ENCODE peak calls at places on chromosomes 5 and 9, in nine cellular contexts. A is choroid plexus epithelial cell, N is IMR-90, X is GM23248, K is EH, J is cardiac fibroblast, C is T47D, O is MG63, Y is GM13977. W is an unnamed sample.

GRCh38 chr5:178818094-178818493 is 41.7 kb upstream of the ZNF354B start:
- DNase-seq in A (no peak), N (no peak), X (no peak), K (no peak), J (no peak), C (no peak), O (no peak), Y (no peak), W (no peak)

GRCh38 chr5:180644825-180645608 is 4.4 kb downstream of the FLT4 start:
- DNase-seq in A (no peak), N (no peak), X (no peak), K (no peak), J (no peak), C (no peak), O (no peak), Y (peak), W (no peak)

GRCh38 chr5:144328505-144328904 is 157.8 kb downstream of the KCTD16 start:
- DNase-seq in A (no peak), N (no peak), X (no peak), K (no peak), J (no peak), C (no peak), O (no peak), Y (no peak), W (no peak)

GRCh38 chr9:109064963-109065701 is 51.8 kb upstream of the CTNNAL1 start:
- DNase-seq in A (peak), N (peak), X (peak), K (peak), J (peak), C (no peak), O (no peak), Y (no peak), W (no peak)

GRCh38 chr9:33294670-33295432 is 4.5 kb downstream of the NFX1 start:
- DNase-seq in A (no peak), N (no peak), X (no peak), K (no peak), J (no peak), C (no peak), O (no peak), Y (no peak), W (no peak)

GRCh38 chr5:116754556-116754955 is 179.9 kb upstream of the SEMA6A start:
- DNase-seq in A (no peak), N (no peak), X (no peak), K (no peak), J (no peak), C (no peak), O (no peak), Y (no peak), W (no peak)

GRCh38 chr9:132733133-132733815 is 63.0 kb downstream of the GTF3C4 start:
- DNase-seq in A (no peak), N (no peak), X (peak), K (peak), J (no peak), C (no peak), O (no peak), Y (no peak), W (no peak)

GRCh38 chr9:97983524-97984187 is 515 bp downstream of the ANP32B start:
- DNase-seq in A (peak), N (peak), X (peak), K (peak), J (peak), C (peak), O (peak), Y (peak), W (no peak)

GRCh38 chr9:83981126-83981871 is 694 bp downstream of the RMI1 start:
- DNase-seq in A (peak), N (peak), X (peak), K (peak), J (peak), C (peak), O (peak), Y (peak), W (peak)

GRCh38 chr9:10045598-10045997 is 567.2 kb downstream of the PTPRD start:
- DNase-seq in A (peak), N (peak), X (peak), K (no peak), J (peak), C (no peak), O (no peak), Y (no peak), W (peak)

GRCh38 chr5:138603521-138603920 is 28.3 kb upstream of the HSPA9 start:
- DNase-seq in A (peak), N (peak), X (no peak), K (peak), J (peak), C (no peak), O (no peak), Y (peak), W (no peak)

GRCh38 chr5:101390317-101390908 is 487.3 kb upstream of the ST8SIA4 start:
- DNase-seq in A (peak), N (peak), X (peak), K (peak), J (peak), C (peak), O (no peak), Y (no peak), W (peak)

GRCh38 chr5:74382864-74383618 is 257.5 kb downstream of the ENC1 start:
- DNase-seq in A (peak), N (peak), X (peak), K (peak), J (peak), C (no peak), O (no peak), Y (no peak), W (peak)

GRCh38 chr5:33441241-33441844 is 578 bp downstream of the TARS1 start:
- DNase-seq in A (no peak), N (peak), X (peak), K (peak), J (peak), C (no peak), O (peak), Y (peak), W (peak)

GRCh38 chr9:4228606-4229005 is 71.3 kb downstream of the GLIS3 start:
- DNase-seq in A (peak), N (peak), X (peak), K (peak), J (peak), C (peak), O (no peak), Y (no peak), W (peak)

GRCh38 chr5:175880797-175881312 is 9.5 kb downstream of the CPLX2 start:
- DNase-seq in A (no peak), N (no peak), X (no peak), K (no peak), J (no peak), C (no peak), O (no peak), Y (no peak), W (no peak)

GRCh38 chr5:16578474-16578883 is 38.3 kb downstream of the RETREG1 start:
- DNase-seq in A (no peak), N (no peak), X (no peak), K (no peak), J (no peak), C (no peak), O (no peak), Y (no peak), W (peak)

GRCh38 chr9:32939576-32939975 is 61.9 kb downstream of the APTX start:
- DNase-seq in A (no peak), N (no peak), X (no peak), K (no peak), J (no peak), C (no peak), O (no peak), Y (no peak), W (no peak)

GRCh38 chr5:180090098-180090768 is 18.7 kb upstream of the RNF130 start:
- DNase-seq in A (peak), N (peak), X (peak), K (peak), J (peak), C (no peak), O (peak), Y (peak), W (peak)

GRCh38 chr9:119078015-119078414 is 291.2 kb downstream of the BRINP1 start:
- DNase-seq in A (no peak), N (no peak), X (no peak), K (no peak), J (no peak), C (no peak), O (no peak), Y (no peak), W (no peak)

GRCh38 chr9:5671711-5672353 is 42.9 kb downstream of the RIC1 start:
- DNase-seq in A (no peak), N (no peak), X (no peak), K (peak), J (no peak), C (no peak), O (no peak), Y (no peak), W (no peak)

GRCh38 chr5:89703799-89704198 is 705.8 kb downstream of the CETN3 start:
- DNase-seq in A (peak), N (no peak), X (no peak), K (peak), J (no peak), C (no peak), O (no peak), Y (no peak), W (no peak)

GRCh38 chr5:73519531-73520283 is 21.5 kb downstream of the BTF3 start:
- DNase-seq in A (peak), N (peak), X (peak), K (peak), J (peak), C (peak), O (peak), Y (peak), W (peak)

GRCh38 chr5:69334793-69335268 is 2.2 kb upstream of the CCDC125 start:
- DNase-seq in A (peak), N (peak), X (peak), K (peak), J (peak), C (peak), O (peak), Y (peak), W (peak)

GRCh38 chr9:70588381-70588780 is 173.9 kb upstream of the KLF9 start:
- DNase-seq in A (no peak), N (no peak), X (no peak), K (peak), J (peak), C (no peak), O (no peak), Y (no peak), W (no peak)

GRCh38 chr5:19927919-19928318 is 60.1 kb downstream of the CDH18 start:
- DNase-seq in A (peak), N (peak), X (no peak), K (no peak), J (no peak), C (no peak), O (peak), Y (no peak), W (peak)

GRCh38 chr5:141691867-141692532 is 10.0 kb upstream of the ARAP3 start:
- DNase-seq in A (peak), N (peak), X (peak), K (peak), J (peak), C (peak), O (peak), Y (peak), W (peak)

GRCh38 chr9:26296910-26297309 is 595.7 kb downstream of the CAAP1 start:
- DNase-seq in A (peak), N (no peak), X (peak), K (peak), J (peak), C (no peak), O (no peak), Y (no peak), W (no peak)

GRCh38 chr5:168874713-168875380 is 295.7 kb upstream of the PANK3 start:
- DNase-seq in A (peak), N (peak), X (peak), K (peak), J (peak), C (no peak), O (no peak), Y (no peak), W (no peak)

W was measured in NCI-H446.